ENCODE peak calls at places on chromosome 16, in four cellular contexts. H is transverse colon, D is stomach, O is heart left ventricle. C is an unnamed sample.
A peak's percentile ranks its signal among the peaks of the same experiment; 100 is the strongest.

GRCh38 chr16:73066927-73067670 is 19.2 kb upstream of the ZFHX3 start:
- DNase-seq in D (no peak), O (no peak), H (peak; percentile 55), C (no peak)

GRCh38 chr16:4494746-4495490 is 18.7 kb downstream of the HMOX2 start:
- DNase-seq in H (no peak), O (no peak), D (no peak), C (no peak)

GRCh38 chr16:15899538-15900100 is 11.2 kb upstream of the CEP20 start:
- DNase-seq in O (no peak), D (peak; percentile 69), H (peak; percentile 61), C (peak; percentile 70)

GRCh38 chr16:84647830-84648594 is at the start of gene KLHL36:
- DNase-seq in O (peak; percentile 76), H (peak; percentile 63), D (peak; percentile 66), C (peak; percentile 52)

GRCh38 chr16:30527635-30528178 is 1.3 kb upstream of the ZNF768 start:
- DNase-seq in O (no peak), H (peak; percentile 62), D (peak; percentile 36), C (peak; percentile 41)

GRCh38 chr16:73171380-73171779 is 123.5 kb upstream of the ZFHX3 start:
- DNase-seq in O (no peak), H (peak; percentile 29), D (no peak), C (no peak)

GRCh38 chr16:85401370-85401916 is 211.7 kb upstream of the GSE1 start:
- DNase-seq in D (no peak), O (peak; percentile 12), H (no peak), C (peak; percentile 0)

GRCh38 chr16:75263963-75264445 is 12.6 kb upstream of the BCAR1 start:
- DNase-seq in O (no peak), D (no peak), H (peak; percentile 28), C (peak; percentile 89)

GRCh38 chr16:35795361-35796029 is 2336.1 kb downstream of the TP53TG3F start:
- DNase-seq in D (no peak), O (no peak), H (no peak), C (no peak)

GRCh38 chr16:85138825-85139627 is 26.8 kb upstream of the CIBAR2 start:
- DNase-seq in D (no peak), O (no peak), H (no peak), C (no peak)

GRCh38 chr16:89744813-89745212 is 23.5 kb downstream of the ZNF276 start:
- DNase-seq in O (no peak), D (no peak), H (no peak), C (peak; percentile 65)

GRCh38 chr16:82638095-82638798 is 11.5 kb downstream of the CDH13 start:
- DNase-seq in O (no peak), D (no peak), H (no peak), C (no peak)

GRCh38 chr16:75244844-75245758 is 6.3 kb downstream of the BCAR1 start:
- DNase-seq in D (peak; percentile 94), O (peak; percentile 88), H (peak; percentile 74), C (peak; percentile 85)

GRCh38 chr16:72125635-72126428 is 32.2 kb downstream of the DHX38 start:
- DNase-seq in H (peak; percentile 43), D (no peak), O (no peak), C (no peak)

GRCh38 chr16:89696598-89697128 is 4.8 kb downstream of the SPATA2L start:
- DNase-seq in D (no peak), H (peak; percentile 59), O (no peak), C (no peak)

GRCh38 chr16:73176577-73177013 is 128.7 kb upstream of the ZFHX3 start:
- DNase-seq in O (no peak), H (no peak), D (no peak), C (no peak)

DNA sequence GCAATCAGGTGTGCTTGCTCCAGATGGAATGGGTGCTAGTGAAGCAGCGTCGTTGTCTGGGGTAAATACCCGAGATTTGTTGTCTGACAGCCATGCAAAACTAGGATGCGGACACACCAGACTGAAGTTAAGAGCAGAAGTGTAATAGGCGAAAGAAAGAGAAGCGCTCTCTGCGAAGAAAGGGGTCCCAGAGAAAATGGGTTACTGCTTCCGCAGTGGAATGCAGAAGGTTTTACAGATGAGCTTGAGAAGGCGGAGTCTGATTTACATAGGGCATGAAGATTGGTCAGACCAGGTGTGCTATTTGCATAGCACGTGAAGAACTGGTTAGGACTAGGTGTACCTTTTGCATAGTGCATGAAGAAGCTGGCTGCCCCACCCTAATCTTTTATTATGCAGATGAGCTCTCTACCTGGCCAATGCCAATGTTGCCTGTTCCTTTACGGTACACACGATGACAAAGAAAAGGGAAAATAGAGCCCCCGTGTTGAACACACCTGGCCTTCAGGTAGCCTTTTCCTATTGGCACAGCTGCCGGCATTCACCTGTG is 32.0 kb upstream of the SNN start:
- DNase-seq in D (peak; percentile 79), O (no peak), H (peak; percentile 57), C (no peak)
- H3K27ac ChIP-seq in D (peak overlapping the region; percentile 60), O (no peak overlapping the region), H (peak overlapping the region; percentile 77), C (no peak overlapping the region)

DNA sequence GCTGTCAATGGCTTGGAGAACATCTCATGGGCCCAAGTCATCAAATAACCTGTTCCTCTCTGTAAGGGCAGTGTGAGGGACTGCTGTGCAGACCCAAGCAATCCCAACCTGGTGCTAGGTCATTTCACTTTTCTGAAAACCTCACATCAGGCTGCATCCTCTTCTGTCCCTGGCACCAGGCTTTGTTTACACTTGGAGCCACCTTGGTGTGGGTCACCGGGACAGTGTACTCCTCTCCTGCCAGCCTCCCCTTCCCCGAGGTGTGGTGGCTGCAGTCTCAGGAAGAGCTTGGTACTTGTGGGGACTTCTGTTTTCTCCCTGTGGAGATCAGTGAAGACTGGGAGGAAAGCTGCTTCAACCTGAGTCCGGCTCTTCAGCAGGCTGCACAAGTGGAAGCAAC is 12.4 kb downstream of the SLC7A6OS start:
- DNase-seq in D (no peak), H (no peak), O (no peak), C (no peak)
- H3K27ac ChIP-seq in D (no peak overlapping the region), H (peak overlapping the region; percentile 19), O (peak overlapping the region; percentile 91), C (peak overlapping the region; percentile 79)

DNA sequence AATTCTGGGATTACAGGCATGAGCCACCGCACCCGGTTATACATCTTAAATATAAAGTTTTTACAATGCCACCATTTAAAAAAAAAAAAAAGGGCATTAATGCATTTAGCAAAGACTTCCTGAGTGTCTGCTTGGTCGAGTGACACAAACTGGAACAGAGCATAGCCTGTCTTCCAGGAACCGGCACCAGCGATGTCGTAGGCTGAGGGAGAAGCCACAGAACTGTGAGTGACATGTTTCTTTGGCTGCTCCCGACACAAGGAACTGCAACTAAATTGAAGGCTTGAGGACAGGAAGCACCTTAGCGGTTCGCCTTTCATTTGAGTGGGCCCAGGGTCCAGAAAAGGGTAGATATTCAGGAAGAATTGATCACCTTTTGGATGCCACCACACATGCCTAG is 717.8 kb downstream of the MAF start:
- DNase-seq in D (no peak), O (no peak), H (no peak), C (no peak)
- H3K27ac ChIP-seq in D (no peak overlapping the region), O (no peak overlapping the region), H (no peak overlapping the region), C (no peak overlapping the region)

DNA sequence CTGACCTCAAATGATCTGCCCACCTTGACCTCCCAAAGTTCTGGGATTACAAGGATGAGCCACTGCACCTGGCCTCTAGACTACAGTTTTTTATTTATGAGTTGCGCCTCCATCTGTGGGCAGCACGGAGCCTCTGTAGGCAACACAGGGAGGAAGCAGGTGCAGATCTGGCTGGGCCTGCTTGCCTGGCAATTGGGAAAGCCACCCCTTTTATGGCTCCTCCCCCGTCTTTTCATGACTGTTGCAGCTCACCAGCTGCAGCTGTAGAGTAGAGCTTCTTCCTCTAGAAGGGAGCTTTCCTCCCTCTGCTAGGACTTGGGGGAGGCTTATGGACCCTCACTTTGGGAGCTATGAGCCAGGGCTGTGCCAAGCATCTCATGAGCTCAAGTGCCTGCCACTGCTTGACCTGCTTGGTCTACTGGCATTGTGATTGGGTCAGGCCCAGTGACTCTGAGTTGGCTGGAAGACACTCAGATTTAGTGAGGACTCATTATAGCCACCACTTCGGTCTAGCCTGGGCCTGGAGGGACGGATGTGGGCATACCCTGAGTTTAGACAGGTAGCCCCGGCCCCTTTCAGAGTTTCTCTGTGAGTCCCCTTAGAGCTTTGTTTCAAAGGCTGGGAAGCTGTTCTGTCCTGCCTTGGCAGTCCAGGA is 6.9 kb upstream of the SLC7A6 start:
- DNase-seq in O (no peak), H (peak; percentile 63), D (no peak), C (peak; percentile 49)
- H3K27ac ChIP-seq in O (peak overlapping the region; percentile 70), H (peak overlapping the region; percentile 88), D (peak overlapping the region; percentile 72), C (peak overlapping the region; percentile 75)